ENCODE peak calls at places on chromosomes 16 and 17, in four cellular contexts. One of them, this sample, is unnamed.

GRCh38 chr17:9406046-9406631 is 169.5 kb downstream of the STX8 start:
- DNase-seq in GM12878: no peak
- DNase-seq in SK-N-SH: no peak
- DNase-seq in HepG2: no peak
- DNase-seq in this sample: no peak

GRCh38 chr17:47736501-47737211 is 3.6 kb downstream of the TBX21 start:
- DNase-seq in GM12878: no peak
- DNase-seq in SK-N-SH: no peak
- DNase-seq in HepG2: no peak
- DNase-seq in this sample: no peak

GRCh38 chr16:30187971-30188561 is 4.7 kb downstream of the CORO1A start:
- DNase-seq in GM12878: no peak
- DNase-seq in SK-N-SH: no peak
- DNase-seq in HepG2: no peak
- DNase-seq in this sample: peak

GRCh38 chr16:65375651-65376050 is 253.8 kb upstream of the CDH11 start:
- DNase-seq in GM12878: no peak
- DNase-seq in SK-N-SH: no peak
- DNase-seq in HepG2: no peak
- DNase-seq in this sample: no peak

GRCh38 chr16:48596326-48596725 is 13.7 kb downstream of the N4BP1 start:
- DNase-seq in GM12878: no peak
- DNase-seq in SK-N-SH: no peak
- DNase-seq in HepG2: no peak
- DNase-seq in this sample: no peak

GRCh38 chr17:27446569-27447301 is 9.5 kb upstream of the KSR1 start:
- DNase-seq in GM12878: no peak
- DNase-seq in SK-N-SH: peak
- DNase-seq in HepG2: no peak
- DNase-seq in this sample: no peak

GRCh38 chr16:10827691-10828341 is 9.2 kb upstream of the TVP23A start:
- DNase-seq in GM12878: no peak
- DNase-seq in SK-N-SH: no peak
- DNase-seq in HepG2: no peak
- DNase-seq in this sample: no peak

GRCh38 chr17:39080416-39081179 is 70.8 kb downstream of the PLXDC1 start:
- DNase-seq in GM12878: no peak
- DNase-seq in SK-N-SH: no peak
- DNase-seq in HepG2: no peak
- DNase-seq in this sample: no peak

GRCh38 chr16:4317471-4318170 is 1.8 kb downstream of the GLIS2 start:
- DNase-seq in GM12878: no peak
- DNase-seq in SK-N-SH: no peak
- DNase-seq in HepG2: no peak
- DNase-seq in this sample: no peak

GRCh38 chr16:67260426-67261063 is 11.8 kb downstream of the SLC9A5 start:
- DNase-seq in GM12878: no peak
- DNase-seq in SK-N-SH: peak
- DNase-seq in HepG2: peak
- DNase-seq in this sample: no peak

GRCh38 chr17:37375685-37376084 is at the start of gene C17orf78:
- DNase-seq in GM12878: no peak
- DNase-seq in SK-N-SH: no peak
- DNase-seq in HepG2: no peak
- DNase-seq in this sample: no peak

GRCh38 chr16:78478267-78478821 is 378.9 kb downstream of the WWOX start:
- DNase-seq in GM12878: no peak
- DNase-seq in SK-N-SH: peak
- DNase-seq in HepG2: no peak
- DNase-seq in this sample: peak

GRCh38 chr17:69525920-69526841 is 111.7 kb downstream of the MAP2K6 start:
- DNase-seq in GM12878: no peak
- DNase-seq in SK-N-SH: peak
- DNase-seq in HepG2: peak
- DNase-seq in this sample: peak

GRCh38 chr16:10663146-10663545 is 31.6 kb downstream of the TEKT5 start:
- DNase-seq in GM12878: no peak
- DNase-seq in SK-N-SH: no peak
- DNase-seq in HepG2: no peak
- DNase-seq in this sample: no peak

GRCh38 chr16:86635181-86635580 is 56.8 kb downstream of the FOXL1 start:
- DNase-seq in GM12878: no peak
- DNase-seq in SK-N-SH: no peak
- DNase-seq in HepG2: no peak
- DNase-seq in this sample: no peak

GRCh38 chr16:89829630-89830437 is 1.6 kb downstream of the SPIRE2 start:
- DNase-seq in GM12878: no peak
- DNase-seq in SK-N-SH: no peak
- DNase-seq in HepG2: peak
- DNase-seq in this sample: no peak

GRCh38 chr17:69928586-69928985 is 146.4 kb upstream of the KCNJ16 start:
- DNase-seq in GM12878: no peak
- DNase-seq in SK-N-SH: no peak
- DNase-seq in HepG2: no peak
- DNase-seq in this sample: no peak

GRCh38 chr16:69419956-69420355 is 4.5 kb upstream of the CYB5B start:
- DNase-seq in GM12878: no peak
- DNase-seq in SK-N-SH: no peak
- DNase-seq in HepG2: no peak
- DNase-seq in this sample: no peak

GRCh38 chr16:73871076-73871475 is 425.5 kb upstream of the PSMD7 start:
- DNase-seq in GM12878: no peak
- DNase-seq in SK-N-SH: no peak
- DNase-seq in HepG2: no peak
- DNase-seq in this sample: no peak

GRCh38 chr17:66492500-66493123 is 190.2 kb downstream of the PRKCA start:
- DNase-seq in GM12878: no peak
- DNase-seq in SK-N-SH: peak
- DNase-seq in HepG2: no peak
- DNase-seq in this sample: no peak

GRCh38 chr16:88922114-88922825 is 54.7 kb downstream of the CBFA2T3 start:
- DNase-seq in GM12878: no peak
- DNase-seq in SK-N-SH: no peak
- DNase-seq in HepG2: no peak
- DNase-seq in this sample: no peak

GRCh38 chr17:13957636-13958035 is 111.7 kb upstream of the COX10 start:
- DNase-seq in GM12878: no peak
- DNase-seq in SK-N-SH: no peak
- DNase-seq in HepG2: no peak
- DNase-seq in this sample: no peak

GRCh38 chr16:9053006-9053601 is 38.3 kb upstream of the HAPSTR1 start:
- DNase-seq in GM12878: no peak
- DNase-seq in SK-N-SH: peak
- DNase-seq in HepG2: peak
- DNase-seq in this sample: peak

GRCh38 chr17:902463-902862 is 77.1 kb downstream of the NXN start:
- DNase-seq in GM12878: no peak
- DNase-seq in SK-N-SH: no peak
- DNase-seq in HepG2: no peak
- DNase-seq in this sample: no peak

GRCh38 chr17:64158411-64158810 is 28.5 kb upstream of the ERN1 start:
- DNase-seq in GM12878: no peak
- DNase-seq in SK-N-SH: no peak
- DNase-seq in HepG2: no peak
- DNase-seq in this sample: no peak

GRCh38 chr16:89031715-89032659 is 55.0 kb upstream of the CBFA2T3 start:
- DNase-seq in GM12878: peak
- DNase-seq in SK-N-SH: no peak
- DNase-seq in HepG2: no peak
- DNase-seq in this sample: no peak

GRCh38 chr17:41657936-41658335 is 30.7 kb upstream of the EIF1 start:
- DNase-seq in GM12878: no peak
- DNase-seq in SK-N-SH: no peak
- DNase-seq in HepG2: no peak
- DNase-seq in this sample: no peak

GRCh38 chr17:39573447-39574298 is 34.0 kb downstream of the NEUROD2 start:
- DNase-seq in GM12878: no peak
- DNase-seq in SK-N-SH: peak
- DNase-seq in HepG2: peak
- DNase-seq in this sample: peak

GRCh38 chr16:86823895-86824671 is 245.7 kb downstream of the FOXL1 start:
- DNase-seq in GM12878: no peak
- DNase-seq in SK-N-SH: no peak
- DNase-seq in HepG2: no peak
- DNase-seq in this sample: no peak

GRCh38 chr16:70568601-70569217 is 45.1 kb downstream of the SF3B3 start:
- DNase-seq in GM12878: no peak
- DNase-seq in SK-N-SH: no peak
- DNase-seq in HepG2: no peak
- DNase-seq in this sample: no peak

GRCh38 chr16:1474796-1475551 is at the start of gene CLCN7:
- DNase-seq in GM12878: no peak
- DNase-seq in SK-N-SH: peak
- DNase-seq in HepG2: peak
- DNase-seq in this sample: peak

GRCh38 chr16:1477033-1477432 is 2.2 kb upstream of the CLCN7 start:
- DNase-seq in GM12878: no peak
- DNase-seq in SK-N-SH: no peak
- DNase-seq in HepG2: no peak
- DNase-seq in this sample: no peak

GRCh38 chr16:1474471-1474795 is 395 bp downstream of the CLCN7 start:
- DNase-seq in GM12878: no peak
- DNase-seq in SK-N-SH: peak
- DNase-seq in HepG2: no peak
- DNase-seq in this sample: no peak

GRCh38 chr16:1474047-1474446 is 781 bp downstream of the CLCN7 start:
- DNase-seq in GM12878: no peak
- DNase-seq in SK-N-SH: no peak
- DNase-seq in HepG2: peak
- DNase-seq in this sample: no peak

DNA sequence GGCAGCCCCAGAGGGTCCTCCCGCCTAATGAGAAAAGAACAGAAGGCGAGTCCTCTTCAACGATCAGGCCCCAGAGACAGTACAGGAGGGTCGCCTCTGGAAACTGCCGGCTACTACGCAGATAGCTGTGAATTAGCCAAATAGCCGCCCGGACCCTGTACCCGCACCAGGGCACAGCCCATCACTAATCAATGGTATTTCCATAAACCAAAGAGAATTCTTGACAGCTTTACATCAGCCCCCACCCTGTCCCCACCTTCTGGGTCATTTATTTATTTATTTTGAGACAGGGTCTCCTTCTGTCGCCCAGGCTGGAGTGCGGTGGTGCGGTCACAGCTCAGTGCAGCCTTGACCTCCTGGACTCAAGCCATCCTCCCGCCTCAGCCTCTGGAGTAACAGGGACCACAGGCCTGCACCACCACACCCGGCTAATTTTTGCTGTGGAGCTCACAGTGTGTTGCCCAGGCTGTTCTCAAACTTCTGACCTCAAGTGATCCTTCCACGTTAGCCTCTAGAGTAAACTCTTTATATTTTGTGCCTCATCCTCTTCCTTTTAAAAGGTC is 805 bp upstream of the CLCN7 start:
- DNase-seq in GM12878: no peak
- DNase-seq in SK-N-SH: no peak
- DNase-seq in HepG2: no peak
- DNase-seq in this sample: no peak
- TF ChIP-seq TCF12 in GM12878: no peak
- TF ChIP-seq TCF12 in SK-N-SH: no peak
- TF ChIP-seq TCF12 in HepG2: no peak
- TF ChIP-seq TCF12 in this sample: no peak

DNA sequence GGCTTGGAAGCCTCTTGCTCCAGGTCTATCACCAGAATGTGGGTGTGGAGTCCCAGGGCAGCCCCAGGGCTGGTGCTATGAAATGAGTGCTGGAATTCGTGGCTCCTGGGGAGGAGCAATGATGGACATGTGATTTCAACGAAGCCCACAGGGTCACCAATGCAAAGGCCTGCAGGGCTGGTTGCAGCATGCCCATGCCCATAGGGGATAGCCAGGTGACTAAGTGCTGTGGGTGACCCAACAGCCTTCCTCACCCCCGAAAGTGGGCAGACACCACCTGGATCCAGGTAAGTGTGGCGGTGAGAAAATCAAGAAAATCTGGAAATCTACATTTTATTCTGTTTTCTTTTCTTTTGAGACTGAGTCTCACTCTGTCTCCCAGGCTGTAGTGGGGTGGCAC is 87.5 kb upstream of the GPRC5B start:
- DNase-seq in GM12878: no peak
- DNase-seq in SK-N-SH: no peak
- DNase-seq in HepG2: no peak
- DNase-seq in this sample: no peak
- TF ChIP-seq TCF12 in GM12878: no peak
- TF ChIP-seq TCF12 in SK-N-SH: no peak
- TF ChIP-seq TCF12 in HepG2: no peak
- TF ChIP-seq TCF12 in this sample: no peak

GRCh38 chr17:5785867-5786509 is 201.7 kb upstream of the NLRP1 start:
- DNase-seq in GM12878: peak
- DNase-seq in SK-N-SH: no peak
- DNase-seq in HepG2: no peak
- DNase-seq in this sample: no peak
- TF ChIP-seq TCF12 in GM12878: peak
- TF ChIP-seq TCF12 in SK-N-SH: no peak
- TF ChIP-seq TCF12 in HepG2: no peak
- TF ChIP-seq TCF12 in this sample: no peak

GRCh38 chr17:76264755-76265623 is at the start of gene UBALD2:
- DNase-seq in GM12878: peak
- DNase-seq in SK-N-SH: peak
- DNase-seq in HepG2: peak
- DNase-seq in this sample: peak

GRCh38 chr17:76268015-76268749 is 3.0 kb downstream of the UBALD2 start:
- DNase-seq in GM12878: peak
- DNase-seq in SK-N-SH: peak
- DNase-seq in HepG2: no peak
- DNase-seq in this sample: no peak

GRCh38 chr17:76265624-76266243 is 586 bp downstream of the UBALD2 start:
- DNase-seq in GM12878: no peak
- DNase-seq in SK-N-SH: peak
- DNase-seq in HepG2: no peak
- DNase-seq in this sample: peak

GRCh38 chr17:76267051-76267576 is 2.0 kb downstream of the UBALD2 start:
- DNase-seq in GM12878: no peak
- DNase-seq in SK-N-SH: no peak
- DNase-seq in HepG2: no peak
- DNase-seq in this sample: no peak

DNA sequence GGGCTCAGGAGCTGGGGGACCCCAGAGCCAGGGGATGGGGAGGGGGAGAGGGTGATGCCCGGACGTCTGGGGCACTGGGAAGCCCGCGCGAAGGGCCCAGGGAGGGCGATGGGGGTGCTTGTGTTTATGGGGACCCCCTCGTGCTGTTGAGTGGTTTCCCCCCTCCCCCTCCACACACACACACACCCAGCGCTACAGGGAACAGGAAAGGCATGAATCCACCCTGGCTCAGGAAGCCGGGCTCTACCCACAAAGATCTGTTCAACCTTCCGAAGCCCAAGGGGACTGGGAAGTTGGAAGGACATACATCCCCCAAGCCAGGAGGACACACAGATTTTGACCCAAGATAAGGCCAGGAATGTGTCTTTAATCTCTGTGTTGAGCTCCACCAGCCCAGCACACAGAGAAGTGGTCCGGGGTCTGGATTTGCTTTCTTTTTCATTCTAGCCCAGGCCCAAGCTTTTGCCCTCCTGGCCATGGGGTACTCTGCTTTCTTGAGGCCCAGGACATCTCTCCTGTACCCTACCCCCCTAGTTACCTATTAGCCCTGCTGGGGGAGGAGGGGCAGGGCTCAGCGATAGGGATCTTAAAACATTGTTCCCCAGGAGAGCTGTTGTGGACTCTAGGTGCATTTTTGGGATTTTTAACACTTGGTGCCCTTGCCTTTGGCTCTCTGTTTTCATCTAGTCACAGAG is 1.2 kb downstream of the UBALD2 start:
- DNase-seq in GM12878: no peak
- DNase-seq in SK-N-SH: peak
- DNase-seq in HepG2: peak
- DNase-seq in this sample: no peak
- TF ChIP-seq TCF12 in GM12878: no peak
- TF ChIP-seq TCF12 in SK-N-SH: no peak
- TF ChIP-seq TCF12 in HepG2: no peak
- TF ChIP-seq TCF12 in this sample: no peak

This sample was measured in H1.